ENCODE peak calls at places on chromosomes 13 and 19, in six cellular contexts. N is GM12878, H is K562, L is GM12891, I is H1, A is SK-N-SH. Z is an unnamed sample.

GRCh38 chr13:106100261-106100919 is 435.1 kb downstream of the EFNB2 start:
- DNase-seq in N (no peak), H (no peak), L (no peak), I (peak; percentile 72), A (no peak), Z (no peak)

GRCh38 chr13:70203661-70204229 is 95.5 kb upstream of the KLHL1 start:
- DNase-seq in N (no peak), H (no peak), L (no peak), I (no peak), A (no peak), Z (no peak)

GRCh38 chr13:110232756-110233155 is 74.2 kb downstream of the COL4A1 start:
- DNase-seq in N (no peak), H (no peak), L (no peak), I (peak; percentile 32), A (no peak), Z (no peak)

GRCh38 chr13:76812971-76813691 is 73.1 kb downstream of the KCTD12 start:
- DNase-seq in N (no peak), H (no peak), L (no peak), I (no peak), A (no peak), Z (no peak)

GRCh38 chr19:40416918-40417713 is 3.9 kb upstream of the PRX start:
- DNase-seq in N (no peak), H (peak; percentile 87), L (no peak), I (no peak), A (no peak), Z (no peak)

GRCh38 chr19:3328743-3329142 is 37.6 kb upstream of the NFIC start:
- DNase-seq in N (no peak), H (no peak), L (no peak), I (no peak), A (no peak), Z (no peak)

GRCh38 chr19:48108997-48109782 is 1.4 kb downstream of the PLA2G4C start:
- DNase-seq in N (no peak), H (peak; percentile 20), L (no peak), I (no peak), A (no peak), Z (no peak)

GRCh38 chr13:28239374-28239773 is 101.0 kb downstream of the PAN3 start:
- DNase-seq in N (no peak), H (no peak), L (no peak), I (no peak), A (no peak), Z (no peak)

GRCh38 chr19:47633996-47634395 is 25.1 kb downstream of the BICRA start:
- DNase-seq in N (no peak), H (no peak), L (no peak), I (no peak), A (no peak), Z (no peak)

GRCh38 chr13:20401958-20402856 is 123.5 kb downstream of the CRYL1 start:
- DNase-seq in N (no peak), H (no peak), L (no peak), I (no peak), A (no peak), Z (no peak)

GRCh38 chr13:70714993-70715392 is 606.7 kb upstream of the KLHL1 start:
- DNase-seq in N (no peak), H (no peak), L (no peak), I (no peak), A (no peak), Z (no peak)

GRCh38 chr19:29636553-29637325 is 28.5 kb upstream of the PLEKHF1 start:
- DNase-seq in N (no peak), H (no peak), L (no peak), I (no peak), A (no peak), Z (no peak)

GRCh38 chr13:30305456-30305855 is 1.9 kb downstream of the KATNAL1 start:
- DNase-seq in N (no peak), H (no peak), L (no peak), I (no peak), A (no peak), Z (no peak)

GRCh38 chr13:62564770-62565169 is 1149.1 kb upstream of the PCDH20 start:
- DNase-seq in N (no peak), H (no peak), L (no peak), I (no peak), A (no peak), Z (no peak)

GRCh38 chr19:16836906-16837362 is 7.7 kb downstream of the SIN3B start:
- DNase-seq in N (no peak), H (no peak), L (no peak), I (no peak), A (no peak), Z (no peak)

GRCh38 chr19:54478677-54479266 is 5.7 kb upstream of the CDC42EP5 start:
- DNase-seq in N (no peak), H (peak; percentile 67), L (no peak), I (peak; percentile 66), A (peak; percentile 57), Z (no peak)

GRCh38 chr13:109600078-109600477 is 186.3 kb downstream of the IRS2 start:
- DNase-seq in N (no peak), H (no peak), L (no peak), I (no peak), A (no peak), Z (no peak)

GRCh38 chr19:45506991-45507863 is at the start of gene VASP:
- DNase-seq in N (peak; percentile 70), H (peak; percentile 95), L (peak; percentile 74), I (peak; percentile 89), A (peak; percentile 88), Z (peak; percentile 78)

GRCh38 chr19:45509692-45510015 is 2.4 kb downstream of the VASP start:
- DNase-seq in N (no peak), H (no peak), L (no peak), I (no peak), A (no peak), Z (no peak)

GRCh38 chr19:45508681-45508930 is 1.3 kb downstream of the VASP start:
- DNase-seq in N (no peak), H (no peak), L (no peak), I (no peak), A (peak; percentile 65), Z (no peak)

GRCh38 chr19:45507864-45508680 is 793 bp downstream of the VASP start:
- DNase-seq in N (no peak), H (peak; percentile 76), L (no peak), I (peak; percentile 80), A (no peak), Z (no peak)

DNA sequence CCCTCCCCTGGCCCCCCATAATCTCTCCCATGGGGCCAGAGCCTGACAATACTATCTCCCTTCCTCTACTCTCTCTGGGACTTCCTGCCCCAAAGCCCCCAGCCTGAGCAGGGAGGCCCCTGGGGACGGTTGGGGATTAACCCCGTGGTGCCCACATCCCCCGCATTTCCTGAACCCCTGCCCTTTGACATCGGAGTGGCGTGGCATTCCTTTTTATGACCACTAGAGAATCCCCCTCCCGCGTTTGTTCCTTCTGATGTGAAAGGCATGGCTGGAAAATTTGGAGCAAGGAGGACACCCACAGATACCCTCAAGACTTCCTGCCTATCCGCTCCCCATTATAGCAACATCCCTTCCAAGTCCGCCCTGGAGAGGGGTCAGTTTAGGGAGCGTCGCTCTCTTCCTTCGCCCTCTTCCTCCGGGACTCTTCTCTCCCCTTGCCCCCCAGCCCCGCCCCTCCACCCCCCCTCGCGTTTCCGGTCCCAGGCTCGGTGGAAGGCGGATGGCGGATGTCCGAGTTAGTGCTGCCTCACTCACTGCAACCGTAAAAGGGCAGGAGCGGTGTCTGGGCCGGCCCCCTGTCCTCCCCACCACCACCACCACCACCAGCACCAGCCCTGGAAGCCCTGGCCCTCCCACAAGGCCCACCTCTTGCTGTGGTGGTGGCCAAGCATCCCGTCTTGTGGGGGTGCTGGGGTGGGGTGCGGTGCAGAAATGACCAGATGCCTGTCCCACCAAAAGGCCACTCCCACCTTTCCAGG is 1.8 kb downstream of the VASP start:
- DNase-seq in N (peak; percentile 69), H (peak; percentile 86), L (peak; percentile 75), I (peak; percentile 74), A (peak; percentile 87), Z (peak; percentile 81)
- TF ChIP-seq TAF1 in N (no peak), H (peak; percentile 31), L (peak; percentile 9), I (peak; percentile 33), A (peak; percentile 36), Z (peak; percentile 2)

DNA sequence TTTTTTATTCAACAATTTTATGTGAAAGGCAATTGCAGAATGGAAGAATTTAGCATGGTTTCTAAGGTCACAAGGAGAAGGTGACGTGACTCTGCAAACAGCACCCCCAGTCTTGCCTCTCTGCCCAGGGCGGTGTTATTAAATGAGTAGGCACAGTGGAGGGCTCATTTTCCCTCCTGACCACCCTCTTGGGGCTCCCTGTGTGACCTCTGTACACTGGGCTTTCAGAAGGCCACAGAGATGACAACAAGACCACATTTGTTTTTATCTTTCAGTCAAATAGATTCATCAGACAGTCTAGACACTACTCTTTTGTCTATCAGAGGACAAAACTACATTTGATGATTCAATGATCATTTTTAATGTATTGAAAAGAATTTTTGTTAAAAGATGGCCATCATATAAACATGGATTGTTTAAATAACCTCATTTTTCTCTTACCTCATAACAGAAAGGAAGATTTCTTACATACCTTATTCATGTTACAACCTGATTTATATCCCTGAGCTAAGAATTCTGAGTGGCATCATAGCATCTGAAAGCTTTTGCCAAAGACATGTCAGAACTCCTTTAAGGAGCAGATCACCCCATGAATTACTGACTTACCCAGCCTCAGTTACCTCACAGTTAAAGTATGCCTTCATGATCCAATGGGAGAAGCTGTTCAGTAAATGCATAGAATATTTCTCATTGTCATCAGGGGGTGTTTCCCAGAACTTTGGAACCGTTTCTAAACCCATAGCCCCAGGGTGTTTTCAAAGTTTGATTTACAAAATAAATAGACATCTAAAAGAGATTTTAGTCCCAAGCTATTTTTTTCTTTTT is 184.0 kb upstream of the RFC3 start:
- DNase-seq in N (no peak), H (no peak), L (no peak), I (no peak), A (no peak), Z (no peak)
- TF ChIP-seq TAF1 in N (no peak), H (no peak), L (no peak), I (no peak), A (no peak), Z (no peak)

DNA sequence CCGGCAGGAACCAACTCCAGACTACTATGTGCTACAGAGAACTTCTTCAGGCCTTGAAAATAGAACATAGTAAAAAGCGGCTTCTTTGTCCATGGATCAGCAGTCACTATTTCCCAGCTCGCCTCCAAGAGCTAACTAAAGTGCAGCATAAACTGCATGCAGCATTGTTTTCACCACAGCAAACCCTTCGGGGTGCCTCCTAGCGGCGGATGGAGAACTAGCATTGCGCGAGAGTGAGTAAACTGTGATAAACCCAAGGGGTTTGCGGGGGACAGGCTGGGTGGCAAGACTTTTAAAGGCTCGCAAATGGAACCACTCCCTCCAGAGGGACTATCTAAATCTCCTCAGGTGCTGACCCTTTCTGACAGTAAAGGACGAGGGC is 21.6 kb upstream of the SGCG start:
- DNase-seq in N (no peak), H (peak; percentile 51), L (no peak), I (peak; percentile 85), A (peak; percentile 54), Z (peak; percentile 18)
- TF ChIP-seq TAF1 in N (no peak), H (no peak), L (no peak), I (no peak), A (no peak), Z (no peak)

GRCh38 chr19:19043481-19043880 is 10.1 kb downstream of the ARMC6 start:
- DNase-seq in N (no peak), H (no peak), L (no peak), I (no peak), A (no peak), Z (no peak)

GRCh38 chr19:19039901-19040300 is 6.5 kb downstream of the ARMC6 start:
- DNase-seq in N (no peak), H (no peak), L (no peak), I (no peak), A (no peak), Z (no peak)

GRCh38 chr19:19043881-19044280 is 10.5 kb downstream of the ARMC6 start:
- DNase-seq in N (no peak), H (no peak), L (no peak), I (no peak), A (no peak), Z (no peak)

GRCh38 chr19:19042732-19043274 is 9.4 kb downstream of the ARMC6 start:
- DNase-seq in N (no peak), H (no peak), L (no peak), I (no peak), A (no peak), Z (no peak)

GRCh38 chr19:19040417-19040816 is 7.0 kb downstream of the ARMC6 start:
- DNase-seq in N (no peak), H (no peak), L (no peak), I (no peak), A (no peak), Z (no peak)
- TF ChIP-seq TAF1 in N (no peak), H (no peak), L (no peak), I (no peak), A (no peak), Z (no peak)

Z was measured in GM12892.